ENCODE peak calls at places on chromosomes 12 and 14, in eight cellular contexts. W is effector memory CD8-positive, alpha-beta T cell; O is left lung; D is activated CD4-positive, alpha-beta T cell treated with anti-CD3 and anti-CD28 coated beads for 36 hours; X is memory B cell; A is stimulated activated naive CD8-positive, alpha-beta T cell treated with anti-CD3 and anti-CD28 coated beads, Interleukin-15, Interleukin-2, amounts not matched to agents 100 U/mL and 50 U/mL, for 24 hours; P is left cardiac atrium; V is gastroesophageal sphincter. K is an unnamed sample.

GRCh38 chr12:57657744-57658143 is 24.7 kb upstream of the B4GALNT1 start:
- ATAC-seq in W (no peak), O (peak; percentile 77), D (no peak), X (no peak), A (no peak), P (peak; percentile 44), V (peak; percentile 81), K (no peak)

GRCh38 chr14:51462182-51462581 is 189.5 kb upstream of the FRMD6 start:
- ATAC-seq in W (no peak), O (no peak), D (no peak), X (no peak), A (no peak), P (no peak), V (no peak), K (no peak)

GRCh38 chr12:124270671-124271070 is 24.2 kb upstream of the RFLNA start:
- ATAC-seq in W (no peak), O (no peak), D (no peak), X (no peak), A (no peak), P (no peak), V (no peak), K (no peak)

GRCh38 chr14:63773504-63773903 is 45.6 kb upstream of the SGPP1 start:
- ATAC-seq in W (no peak), O (no peak), D (no peak), X (no peak), A (no peak), P (no peak), V (no peak), K (no peak)

GRCh38 chr12:22935090-22935489 is 310.1 kb downstream of the ETNK1 start:
- ATAC-seq in W (no peak), O (no peak), D (no peak), X (no peak), A (no peak), P (no peak), V (no peak), K (no peak)

GRCh38 chr14:20412422-20412821 is 879 bp downstream of the TEP1 start:
- ATAC-seq in W (peak; percentile 58), O (peak; percentile 5), D (peak; percentile 42), X (peak; percentile 85), A (no peak), P (peak; percentile 9), V (no peak), K (peak; percentile 47)

GRCh38 chr12:6292606-6293005 is 17.9 kb upstream of the PLEKHG6 start:
- ATAC-seq in W (no peak), O (no peak), D (no peak), X (no peak), A (no peak), P (no peak), V (peak; percentile 37), K (no peak)

GRCh38 chr14:32432813-32433538 is 103.9 kb downstream of the AKAP6 start:
- ATAC-seq in W (no peak), O (peak; percentile 15), D (no peak), X (no peak), A (no peak), P (peak; percentile 92), V (peak; percentile 85), K (no peak)

GRCh38 chr14:68160269-68160668 is 340.7 kb downstream of the RAD51B start:
- ATAC-seq in W (no peak), O (no peak), D (no peak), X (no peak), A (no peak), P (no peak), V (no peak), K (no peak)

GRCh38 chr14:102503576-102504224 is 5.9 kb downstream of the ANKRD9 start:
- ATAC-seq in W (no peak), O (no peak), D (no peak), X (no peak), A (no peak), P (peak; percentile 8), V (no peak), K (no peak)

GRCh38 chr12:24719293-24719721 is 229.6 kb downstream of the BCAT1 start:
- ATAC-seq in W (peak; percentile 78), O (no peak), D (peak; percentile 93), X (peak; percentile 15), A (peak; percentile 97), P (no peak), V (no peak), K (peak; percentile 91)

GRCh38 chr12:79424109-79424721 is 266.5 kb downstream of the PAWR start:
- ATAC-seq in W (no peak), O (peak; percentile 57), D (no peak), X (no peak), A (no peak), P (peak; percentile 42), V (no peak), K (no peak)

GRCh38 chr12:18375583-18375982 is 114.3 kb downstream of the PIK3C2G start:
- ATAC-seq in W (no peak), O (no peak), D (no peak), X (no peak), A (no peak), P (no peak), V (no peak), K (no peak)

GRCh38 chr12:91357381-91357780 is 174.8 kb upstream of the DCN start:
- ATAC-seq in W (no peak), O (peak; percentile 19), D (no peak), X (no peak), A (no peak), P (no peak), V (no peak), K (no peak)

GRCh38 chr14:37711499-37712475 is 116.4 kb downstream of the TTC6 start:
- ATAC-seq in W (no peak), O (no peak), D (no peak), X (no peak), A (no peak), P (no peak), V (no peak), K (no peak)

K was measured in activated T-helper 17 cell treated with anti-CD3 and anti-CD28 coated beads, Interleukin-2, amount 50 U/mL, for 72 hours.